ENCODE peak calls at places on chromosomes 11 and 22, in six cellular contexts. O is GM12878; W is HT1080; V is fibroblast of lung; S is CD8-positive, alpha-beta T cell; Z is CD4-positive, alpha-beta T cell. C is an unnamed sample.

GRCh38 chr11:45247433-45247832 is 38.7 kb downstream of the SYT13 start:
- DNase-seq in W (no peak), Z (no peak), V (no peak), S (no peak), O (no peak), C (no peak)

GRCh38 chr11:68803766-68804165 is 38.0 kb downstream of the CPT1A start:
- DNase-seq in V (no peak), S (no peak), Z (no peak), W (no peak), O (no peak), C (no peak)

GRCh38 chr22:30636226-30637077 is 871 bp downstream of the SLC35E4 start:
- DNase-seq in Z (peak; percentile 1), O (no peak), V (no peak), S (peak; percentile 56), W (peak; percentile 23), C (peak; percentile 26)

GRCh38 chr11:126431401-126432064 is 76.0 kb downstream of the ST3GAL4 start:
- DNase-seq in W (peak; percentile 91), O (no peak), S (no peak), Z (no peak), V (peak; percentile 76), C (no peak)

GRCh38 chr11:130648601-130649000 is 200.2 kb downstream of the ADAMTS15 start:
- DNase-seq in W (no peak), S (no peak), O (no peak), Z (no peak), V (no peak), C (no peak)

GRCh38 chr11:16606784-16607674 is 131.4 kb upstream of the C11orf58 start:
- DNase-seq in Z (no peak), V (peak; percentile 27), W (peak; percentile 7), O (no peak), S (no peak), C (peak; percentile 57)

GRCh38 chr11:58525037-58525614 is 17.2 kb upstream of the OR5B21 start:
- DNase-seq in V (peak; percentile 4), S (peak; percentile 53), Z (peak; percentile 17), W (no peak), O (peak; percentile 79), C (no peak)

GRCh38 chr22:44358723-44359440 is 46.1 kb upstream of the SHISAL1 start:
- DNase-seq in O (no peak), S (no peak), V (no peak), Z (no peak), W (no peak), C (no peak)

GRCh38 chr11:45052361-45052760 is 94.1 kb upstream of the PRDM11 start:
- DNase-seq in O (no peak), Z (no peak), S (no peak), V (no peak), W (no peak), C (no peak)

GRCh38 chr11:78066471-78066870 is 2.8 kb downstream of the THRSP start:
- DNase-seq in S (no peak), O (no peak), W (no peak), Z (no peak), V (no peak), C (no peak)

GRCh38 chr11:113991170-113991569 is 16.3 kb downstream of the HTR3A start:
- DNase-seq in S (no peak), V (peak; percentile 47), O (no peak), W (no peak), Z (no peak), C (peak; percentile 17)

GRCh38 chr11:10302744-10303557 is 1.9 kb upstream of the ADM start:
- DNase-seq in O (no peak), Z (peak; percentile 67), S (peak; percentile 82), V (peak; percentile 75), W (no peak), C (peak; percentile 79)

GRCh38 chr11:44797886-44798683 is 71.3 kb downstream of the TSPAN18 start:
- DNase-seq in Z (no peak), V (peak; percentile 8), S (no peak), W (no peak), O (no peak), C (no peak)

GRCh38 chr11:73439002-73439843 is 63.0 kb downstream of the RELT start:
- DNase-seq in V (no peak), S (no peak), W (no peak), Z (no peak), O (no peak), C (no peak)

GRCh38 chr11:46374815-46375214 is 6.7 kb upstream of the MDK start:
- DNase-seq in Z (no peak), W (no peak), V (no peak), S (no peak), O (no peak), C (no peak)

GRCh38 chr22:24146190-24146616 is 35.1 kb upstream of the SUSD2 start:
- DNase-seq in W (peak; percentile 80), Z (peak; percentile 32), O (no peak), S (peak; percentile 74), V (peak; percentile 94), C (no peak)

GRCh38 chr11:19279455-19279854 is 38.7 kb upstream of the E2F8 start:
- DNase-seq in V (no peak), S (no peak), Z (no peak), O (no peak), W (peak; percentile 22), C (no peak)

GRCh38 chr22:37953062-37953436 is 352 bp downstream of the C22orf23 start:
- DNase-seq in O (no peak), V (no peak), S (no peak), W (no peak), Z (no peak), C (no peak)

GRCh38 chr11:123182101-123182500 is 12.9 kb downstream of the CLMP start:
- DNase-seq in O (no peak), V (no peak), W (no peak), S (no peak), Z (no peak), C (no peak)

GRCh38 chr22:47898946-47899345 is 1136.5 kb downstream of the TBC1D22A start:
- DNase-seq in O (no peak), Z (no peak), W (no peak), V (no peak), S (no peak), C (no peak)

GRCh38 chr22:41831383-41831782 is 1.5 kb upstream of the SREBF2 start:
- DNase-seq in V (peak; percentile 21), Z (no peak), W (no peak), O (no peak), S (no peak), C (no peak)

GRCh38 chr11:98455500-98456186 is 565.1 kb upstream of the CNTN5 start:
- DNase-seq in S (no peak), O (no peak), Z (no peak), W (peak; percentile 7), V (no peak), C (peak; percentile 16)

GRCh38 chr22:50184004-50184461 is 1.7 kb upstream of the TRABD start:
- DNase-seq in W (no peak), Z (no peak), S (no peak), O (no peak), V (peak; percentile 51), C (no peak)

GRCh38 chr11:62560566-62561103 is 13.1 kb downstream of the EEF1G start:
- DNase-seq in O (no peak), Z (peak; percentile 79), S (peak; percentile 85), V (peak; percentile 98), W (peak; percentile 98), C (peak; percentile 89)

GRCh38 chr11:121328967-121329653 is 36.5 kb downstream of the SC5D start:
- DNase-seq in S (no peak), O (no peak), V (no peak), Z (no peak), W (peak; percentile 14), C (peak; percentile 14)

GRCh38 chr11:15309296-15309695 is 194.6 kb downstream of the INSC start:
- DNase-seq in Z (no peak), S (no peak), O (no peak), V (peak; percentile 26), W (no peak), C (no peak)

GRCh38 chr22:20523118-20523983 is 15.9 kb downstream of the MED15 start:
- DNase-seq in V (peak; percentile 83), Z (no peak), O (no peak), W (peak; percentile 55), S (no peak), C (no peak)

C was measured in erythroblast.